ENCODE peak calls at places on chromosomes 5 and 9, in nine cellular contexts. J is ovary, D is Panc1, A is tibial nerve, V is brain microvascular endothelial cell, U is endodermal cell, S is heart right ventricle, W is cardiac muscle cell, I is pancreas. L is an unnamed sample.

GRCh38 chr5:62974623-62975022 is 396.0 kb downstream of the LRRC70 start:
- DNase-seq in V (no peak), D (no peak), U (no peak), J (no peak), W (peak; percentile 52), S (no peak), A (peak; percentile 31), I (no peak), L (no peak)

GRCh38 chr5:138459311-138459710 is 6.0 kb upstream of the EGR1 start:
- DNase-seq in I (no peak), U (no peak), J (no peak), S (peak; percentile 39), A (peak; percentile 15), D (no peak), W (no peak), V (no peak), L (no peak)

GRCh38 chr5:60789541-60789940 is 54.5 kb downstream of the ELOVL7 start:
- DNase-seq in W (no peak), V (no peak), U (no peak), A (no peak), S (no peak), J (no peak), D (no peak), I (no peak), L (no peak)

GRCh38 chr9:32404402-32404801 is 20.0 kb downstream of the ACO1 start:
- DNase-seq in U (no peak), J (no peak), S (no peak), W (no peak), A (no peak), I (no peak), D (no peak), V (no peak), L (no peak)

GRCh38 chr5:114237766-114238165 is 124.1 kb upstream of the KCNN2 start:
- DNase-seq in W (peak; percentile 6), D (no peak), J (no peak), U (no peak), A (no peak), S (no peak), I (no peak), V (peak; percentile 34), L (peak; percentile 63)

GRCh38 chr9:5305741-5306140 is 1.2 kb upstream of the RLN2 start:
- DNase-seq in I (no peak), D (no peak), W (no peak), A (no peak), V (no peak), S (no peak), J (no peak), U (no peak), L (no peak)

GRCh38 chr9:37329576-37329975 is 92.9 kb upstream of the GRHPR start:
- DNase-seq in I (no peak), J (no peak), U (no peak), D (peak; percentile 20), V (peak; percentile 15), A (no peak), W (peak; percentile 58), S (no peak), L (no peak)

GRCh38 chr5:139403787-139404483 is at the start of gene SPATA24:
- DNase-seq in S (peak; percentile 97), D (peak; percentile 83), I (peak; percentile 97), W (peak; percentile 99), V (peak; percentile 97), A (peak; percentile 98), U (peak; percentile 99), J (peak; percentile 96), L (peak; percentile 90)

GRCh38 chr9:38352716-38353334 is 39.7 kb upstream of the ALDH1B1 start:
- DNase-seq in U (peak; percentile 58), S (no peak), J (no peak), D (no peak), I (no peak), V (no peak), A (no peak), W (no peak), L (no peak)

DNA sequence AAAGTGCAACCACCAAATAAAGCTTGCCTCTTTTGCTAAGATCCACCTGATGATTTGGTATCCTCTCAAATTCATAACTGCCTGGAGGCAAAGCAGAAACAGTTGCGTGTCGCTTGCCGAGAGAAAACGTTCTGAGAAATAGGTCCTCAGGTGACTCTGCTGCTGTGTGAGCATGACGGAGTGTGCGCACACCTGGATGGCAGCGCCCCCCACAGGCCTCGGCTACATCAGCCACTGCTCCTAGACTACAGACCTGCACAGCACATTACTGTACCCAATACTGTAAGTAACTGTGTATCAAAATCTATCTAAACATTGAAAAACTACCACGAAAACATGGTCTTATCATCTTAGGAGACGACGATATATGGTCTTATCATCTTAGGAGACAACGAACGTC is 87.4 kb downstream of the CAMSAP1 start:
- DNase-seq in I (no peak), W (no peak), D (no peak), A (no peak), V (no peak), U (peak; percentile 68), S (no peak), J (no peak), L (no peak)
- TF ChIP-seq CTCF in I (no peak), W (no peak), D (no peak), A (no peak), V (peak; percentile 6), U (peak; percentile 73), S (no peak), J (no peak), L (no peak)

GRCh38 chr9:114376586-114376985 is 11.2 kb downstream of the AKNA start:
- DNase-seq in J (no peak), A (no peak), V (no peak), D (no peak), W (no peak), U (no peak), S (no peak), I (no peak), L (no peak)

GRCh38 chr9:114375386-114375785 is 12.4 kb downstream of the AKNA start:
- DNase-seq in A (no peak), S (no peak), I (no peak), W (no peak), D (no peak), U (no peak), J (no peak), V (no peak), L (no peak)

GRCh38 chr9:114373960-114374730 is 13.6 kb downstream of the AKNA start:
- DNase-seq in S (no peak), A (no peak), D (no peak), U (no peak), I (no peak), J (no peak), W (no peak), V (no peak), L (no peak)

GRCh38 chr9:114372971-114373591 is 14.7 kb downstream of the AKNA start:
- DNase-seq in J (no peak), A (no peak), D (no peak), W (peak; percentile 23), U (no peak), V (no peak), S (peak; percentile 57), I (peak; percentile 58), L (no peak)

GRCh38 chr9:114374936-114375335 is 12.8 kb downstream of the AKNA start:
- DNase-seq in S (no peak), D (no peak), U (no peak), I (no peak), V (no peak), A (no peak), W (no peak), J (no peak), L (no peak)
- H3K4me3 ChIP-seq in S (no peak overlapping the region), D (no peak overlapping the region), U (no peak overlapping the region), I (no peak overlapping the region), V (no peak overlapping the region), A (no peak overlapping the region), W (no peak overlapping the region), J (no peak overlapping the region), L (no peak overlapping the region)

DNA sequence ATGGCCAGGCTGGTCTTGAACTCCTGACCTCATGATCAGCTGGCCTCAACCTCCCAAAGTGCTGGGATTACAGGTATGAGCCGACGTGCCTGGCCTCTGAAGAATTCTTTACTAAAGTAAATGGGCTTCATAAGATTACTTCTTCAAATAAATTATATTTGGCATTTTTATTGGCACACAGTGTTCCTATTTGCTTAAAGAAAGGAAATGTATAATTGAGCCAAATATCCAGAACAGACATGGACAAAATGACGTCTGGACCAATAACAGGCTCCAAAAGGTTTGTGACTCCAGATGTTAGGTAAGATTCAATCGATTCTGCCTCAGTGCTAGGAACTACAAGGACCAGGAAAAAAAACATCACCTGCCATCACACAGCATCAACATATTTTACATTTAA is 40.7 kb downstream of the ECPAS start:
- DNase-seq in J (no peak), D (no peak), W (no peak), S (no peak), A (no peak), I (no peak), U (no peak), V (no peak), L (no peak)
- H3K36me3 ChIP-seq in J (no peaks in the 10 kb centered on the region), D (peaks cover 5% of the 10 kb centered on the region), W (peaks cover 25% of the 10 kb centered on the region), S (peaks cover 84% of the 10 kb centered on the region), A (peaks cover 72% of the 10 kb centered on the region), I (no peaks in the 10 kb centered on the region), U (peaks cover 49% of the 10 kb centered on the region), V (peaks cover 33% of the 10 kb centered on the region), L (peaks cover 7% of the 10 kb centered on the region)

GRCh38 chr9:89750117-89750551 is 145.3 kb downstream of the GADD45G start:
- DNase-seq in J (peak; percentile 54), V (no peak), A (no peak), W (peak; percentile 47), I (no peak), S (peak; percentile 63), D (no peak), U (peak; percentile 61), L (no peak)

GRCh38 chr9:89749500-89750116 is 144.8 kb downstream of the GADD45G start:
- DNase-seq in U (no peak), J (no peak), A (no peak), S (no peak), I (no peak), D (no peak), W (peak; percentile 23), V (no peak), L (no peak)

GRCh38 chr9:89747589-89747988 is 142.8 kb downstream of the GADD45G start:
- DNase-seq in W (no peak), U (no peak), V (no peak), A (no peak), I (no peak), J (no peak), S (peak; percentile 61), D (no peak), L (no peak)

GRCh38 chr9:89748020-89748670 is 143.3 kb downstream of the GADD45G start:
- DNase-seq in I (no peak), V (no peak), S (no peak), D (no peak), U (no peak), W (peak; percentile 7), A (no peak), J (no peak), L (no peak)

DNA sequence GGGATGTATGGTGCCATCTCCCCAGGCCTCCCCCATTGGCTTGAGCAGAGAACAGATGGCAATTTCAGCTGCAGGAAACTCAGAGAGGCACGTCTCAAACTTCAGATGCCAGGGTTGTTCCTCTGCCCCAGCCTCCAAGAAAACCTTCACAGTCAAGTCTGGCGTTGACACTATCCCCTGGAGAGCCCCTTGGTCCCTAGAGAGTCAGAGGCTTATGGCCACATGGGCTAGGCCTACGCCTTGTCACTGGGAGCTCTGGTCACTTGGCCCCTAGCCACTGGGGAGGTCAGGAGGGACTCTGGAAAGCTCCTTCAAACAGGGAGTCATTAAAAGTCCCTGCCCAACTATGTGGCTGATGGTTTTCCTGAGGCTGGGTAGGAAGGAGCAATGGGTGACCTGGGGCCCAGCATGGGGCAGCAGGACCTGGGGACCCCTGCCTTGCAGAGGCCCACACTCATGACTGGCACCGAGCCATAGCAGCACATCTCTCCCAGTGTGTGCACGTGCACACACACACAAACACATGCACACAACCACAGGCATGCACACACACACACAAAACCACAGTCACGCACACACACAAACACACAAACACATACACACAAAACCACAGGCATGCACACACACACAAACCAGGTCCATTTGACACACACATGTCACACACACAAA is 144.2 kb downstream of the GADD45G start:
- DNase-seq in I (no peak), A (no peak), W (no peak), S (no peak), J (no peak), D (no peak), U (no peak), V (no peak), L (no peak)
- TF ChIP-seq CTCF in I (no peak), A (no peak), W (no peak), S (no peak), J (no peak), D (no peak), U (no peak), V (no peak), L (no peak)

L was measured in BJ.